ENCODE peak calls at places on chromosomes 13 and 19, in four cellular contexts. F is breast epithelium, Y is foreskin fibroblast, T is ascending aorta. G is an unnamed sample.

GRCh38 chr13:89966524-89966923 is 1381.0 kb upstream of the MIR17HG start:
- DNase-seq in F (no peak), Y (no peak), T (no peak), G (no peak)

GRCh38 chr19:45508931-45509691 is 1.8 kb downstream of the VASP start:
- DNase-seq in F (peak; percentile 83), Y (peak; percentile 67), T (peak; percentile 53), G (no peak)

GRCh38 chr13:28499579-28499978 is 4.7 kb upstream of the FLT1 start:
- DNase-seq in F (no peak), Y (peak; percentile 40), T (no peak), G (no peak)

GRCh38 chr13:49112782-49113525 is 107.2 kb upstream of the MLNR start:
- DNase-seq in F (no peak), Y (no peak), T (no peak), G (no peak)

GRCh38 chr13:40506592-40507446 is 159.6 kb downstream of the FOXO1 start:
- DNase-seq in F (no peak), Y (no peak), T (no peak), G (no peak)

GRCh38 chr13:51726446-51727185 is 77.3 kb downstream of the DHRS12 start:
- DNase-seq in F (no peak), Y (peak; percentile 58), T (no peak), G (peak; percentile 54)

GRCh38 chr19:46860846-46861690 is at the start of gene ARHGAP35:
- DNase-seq in F (no peak), Y (peak; percentile 86), T (no peak), G (no peak)

GRCh38 chr13:96900992-96901391 is 93.3 kb downstream of the OXGR1 start:
- DNase-seq in F (no peak), Y (no peak), T (no peak), G (no peak)

GRCh38 chr13:39656325-39656677 is 839 bp downstream of the COG6 start:
- DNase-seq in F (no peak), Y (no peak), T (no peak), G (no peak)

GRCh38 chr13:113936166-113936565 is 37.7 kb downstream of the C13orf46 start:
- DNase-seq in F (no peak), Y (no peak), T (no peak), G (no peak)

GRCh38 chr19:3316659-3317207 is 49.6 kb upstream of the NFIC start:
- DNase-seq in F (no peak), Y (no peak), T (no peak), G (no peak)

DNA sequence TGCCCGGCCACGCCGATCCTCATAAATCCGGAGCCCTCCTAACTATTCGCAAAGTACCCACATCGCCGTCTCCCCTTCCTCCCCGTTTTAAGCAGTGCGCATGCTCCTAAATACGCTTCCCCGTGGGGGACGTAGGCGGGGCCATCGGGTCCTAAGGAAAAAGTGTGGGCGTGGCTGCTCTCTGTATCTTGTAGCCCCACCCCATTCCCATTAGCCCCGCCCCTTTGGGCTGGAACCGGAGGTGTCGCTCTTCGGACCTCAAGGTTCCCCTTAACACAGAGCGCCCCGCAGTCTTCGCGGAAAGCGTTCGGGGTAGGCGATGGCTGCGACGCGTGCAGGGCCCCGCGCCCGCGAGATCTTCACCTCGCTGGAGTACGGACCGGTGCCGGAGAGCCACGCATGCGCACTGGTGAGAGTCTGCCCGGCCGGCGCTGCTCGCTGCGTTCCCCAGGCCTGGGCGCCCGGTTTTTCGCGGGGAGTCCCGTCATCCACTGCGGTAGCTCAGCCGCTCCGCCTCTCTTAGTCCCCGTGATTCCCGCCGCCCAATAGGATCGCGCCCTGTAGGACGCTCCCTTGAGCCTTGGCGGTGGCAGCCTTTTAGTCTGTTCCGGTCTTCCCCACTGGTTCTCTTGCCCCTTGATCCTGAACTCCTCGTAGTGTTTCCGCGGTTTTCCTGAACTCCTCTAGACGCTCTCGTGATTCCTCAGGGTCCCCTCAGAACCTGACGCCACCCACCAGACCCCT is at the start of gene ALDH16A1:
- DNase-seq in F (peak; percentile 97), Y (peak; percentile 97), T (peak; percentile 89), G (peak; percentile 85)
- TF ChIP-seq CTCF in F (no peak), Y (no peak), T (no peak), G (no peak)

DNA sequence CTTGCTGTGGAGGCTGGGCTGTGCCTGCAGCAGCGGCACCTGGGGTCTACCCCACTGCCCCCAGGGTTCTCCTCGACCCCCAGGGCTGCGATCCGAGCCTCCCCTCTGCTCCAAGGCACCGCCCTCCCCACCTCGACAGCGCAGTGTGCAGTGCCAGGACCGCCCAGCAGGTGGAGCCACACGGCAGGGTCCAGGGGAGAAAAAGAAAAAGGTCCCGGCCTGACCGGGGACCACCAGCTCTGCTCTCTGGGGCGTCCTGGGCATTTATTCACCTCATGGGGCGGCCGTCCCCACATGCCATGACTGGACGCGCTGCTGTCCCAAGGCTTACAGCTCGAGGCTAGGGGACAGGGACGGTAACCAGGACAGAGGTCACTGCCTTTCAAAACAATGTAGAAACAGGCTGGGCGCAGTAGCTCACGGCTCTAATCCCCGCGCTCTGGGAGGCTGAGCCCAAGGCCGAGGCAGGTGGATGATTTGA is 10.6 kb downstream of the REXO1 start:
- DNase-seq in F (no peak), Y (no peak), T (no peak), G (no peak)
- H3K4me3 ChIP-seq in F (peak overlapping the region; percentile 46), Y (no peak overlapping the region), T (no peak overlapping the region), G (no peak overlapping the region)

GRCh38 chr19:48752511-48753365 is at the start of gene FUT1:
- DNase-seq in F (peak; percentile 88), Y (no peak), T (no peak), G (no peak)
- TF ChIP-seq CTCF in F (no peak), Y (no peak), T (no peak), G (no peak)

GRCh38 chr19:55352746-55353145 is 1.8 kb downstream of the COX6B2 start:
- DNase-seq in F (no peak), Y (no peak), T (no peak), G (no peak)

GRCh38 chr19:55355213-55355821 is 798 bp upstream of the COX6B2 start:
- DNase-seq in F (no peak), Y (no peak), T (no peak), G (no peak)

GRCh38 chr19:55353356-55353802 is 1.1 kb downstream of the COX6B2 start:
- DNase-seq in F (no peak), Y (no peak), T (no peak), G (no peak)

GRCh38 chr19:55354698-55355212 is at the start of gene COX6B2:
- DNase-seq in F (no peak), Y (no peak), T (no peak), G (no peak)

GRCh38 chr19:55353803-55354697 is 469 bp downstream of the COX6B2 start:
- DNase-seq in F (peak; percentile 48), Y (peak; percentile 57), T (no peak), G (no peak)
- H3K4me3 ChIP-seq in F (peak overlapping the region; percentile 70), Y (peak overlapping the region; percentile 52), T (peak overlapping the region; percentile 47), G (peak overlapping the region; percentile 59)

GRCh38 chr13:44967656-44968451 is 21.4 kb downstream of the NUFIP1 start:
- DNase-seq in F (no peak), Y (no peak), T (no peak), G (no peak)

GRCh38 chr13:44969858-44970484 is 19.3 kb downstream of the NUFIP1 start:
- DNase-seq in F (no peak), Y (peak; percentile 35), T (no peak), G (no peak)

GRCh38 chr13:44974056-44974798 is 15.0 kb downstream of the NUFIP1 start:
- DNase-seq in F (no peak), Y (peak; percentile 28), T (no peak), G (no peak)

GRCh38 chr13:44972956-44973581 is 16.2 kb downstream of the NUFIP1 start:
- DNase-seq in F (no peak), Y (no peak), T (no peak), G (no peak)

GRCh38 chr13:44971656-44972595 is 17.3 kb downstream of the NUFIP1 start:
- DNase-seq in F (no peak), Y (no peak), T (no peak), G (no peak)
- TF ChIP-seq CTCF in F (no peak), Y (no peak), T (no peak), G (no peak)

DNA sequence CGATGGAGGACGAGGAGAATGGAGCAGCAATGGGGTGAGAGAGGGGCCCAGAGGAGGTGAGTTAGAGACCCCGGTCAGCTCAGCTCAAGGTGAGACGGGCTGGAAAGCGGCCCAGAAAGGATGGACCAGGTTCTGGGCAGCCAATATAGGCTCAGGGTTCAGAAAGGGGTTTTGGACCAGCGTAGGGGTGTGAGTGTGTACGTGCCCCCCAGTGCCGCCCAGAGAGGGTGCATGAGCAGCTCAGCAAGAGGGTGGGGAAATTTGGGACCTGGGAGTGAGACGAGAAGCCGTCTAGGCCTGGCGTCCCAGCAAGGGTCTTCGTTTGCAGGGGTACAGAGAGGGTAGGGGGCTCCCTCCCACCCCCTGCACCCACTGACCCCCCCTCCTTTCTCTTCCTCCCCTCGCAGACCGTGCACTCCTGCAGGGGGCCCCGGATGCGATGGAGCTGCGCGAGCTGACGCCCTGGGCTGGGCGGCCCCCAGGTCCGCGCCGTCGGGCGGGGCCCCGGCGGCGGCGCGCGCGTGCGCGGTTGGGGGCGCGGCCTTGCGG is 12.1 kb downstream of the FUT6 start:
- DNase-seq in F (no peak), Y (no peak), T (no peak), G (no peak)
- H3K4me3 ChIP-seq in F (peak overlapping the region; percentile 78), Y (peak overlapping the region; percentile 79), T (peak overlapping the region; percentile 61), G (peak overlapping the region; percentile 76)

GRCh38 chr19:14786421-14786851 is 8.1 kb upstream of the ADGRE2 start:
- DNase-seq in F (no peak), Y (peak; percentile 2), T (no peak), G (no peak)
- TF ChIP-seq CTCF in F (peak; percentile 67), Y (peak; percentile 60), T (no peak), G (peak; percentile 67)

GRCh38 chr19:36526581-36526980 is 1.5 kb downstream of the ZNF260 start:
- DNase-seq in F (no peak), Y (no peak), T (no peak), G (no peak)
- H3K4me3 ChIP-seq in F (peak overlapping the region; percentile 79), Y (no peak overlapping the region), T (no peak overlapping the region), G (no peak overlapping the region)

DNA sequence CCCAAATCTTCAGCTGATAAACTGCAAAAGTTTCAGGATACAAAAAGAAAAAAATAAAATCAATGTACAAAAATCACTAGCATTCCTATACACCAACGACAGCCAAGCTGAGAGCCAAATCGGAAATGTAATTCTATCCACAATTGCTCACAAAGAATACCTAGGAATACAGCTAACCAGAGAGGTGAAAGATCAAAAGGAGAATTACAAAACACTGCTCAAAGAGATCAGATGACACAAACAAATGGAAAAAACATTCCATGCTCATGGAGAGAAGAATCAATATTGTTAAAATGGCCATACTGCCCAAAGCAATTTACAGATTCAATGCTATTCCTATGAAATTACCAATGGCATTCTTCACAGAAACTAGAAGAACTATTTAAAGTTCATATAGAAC is 29.5 kb downstream of the NLRP11 start:
- DNase-seq in F (no peak), Y (no peak), T (no peak), G (no peak)
- TF ChIP-seq CTCF in F (no peak), Y (no peak), T (no peak), G (no peak)

GRCh38 chr13:23888658-23889597 is at the start of gene MIPEP:
- DNase-seq in F (peak; percentile 90), Y (peak; percentile 95), T (peak; percentile 58), G (peak; percentile 60)

DNA sequence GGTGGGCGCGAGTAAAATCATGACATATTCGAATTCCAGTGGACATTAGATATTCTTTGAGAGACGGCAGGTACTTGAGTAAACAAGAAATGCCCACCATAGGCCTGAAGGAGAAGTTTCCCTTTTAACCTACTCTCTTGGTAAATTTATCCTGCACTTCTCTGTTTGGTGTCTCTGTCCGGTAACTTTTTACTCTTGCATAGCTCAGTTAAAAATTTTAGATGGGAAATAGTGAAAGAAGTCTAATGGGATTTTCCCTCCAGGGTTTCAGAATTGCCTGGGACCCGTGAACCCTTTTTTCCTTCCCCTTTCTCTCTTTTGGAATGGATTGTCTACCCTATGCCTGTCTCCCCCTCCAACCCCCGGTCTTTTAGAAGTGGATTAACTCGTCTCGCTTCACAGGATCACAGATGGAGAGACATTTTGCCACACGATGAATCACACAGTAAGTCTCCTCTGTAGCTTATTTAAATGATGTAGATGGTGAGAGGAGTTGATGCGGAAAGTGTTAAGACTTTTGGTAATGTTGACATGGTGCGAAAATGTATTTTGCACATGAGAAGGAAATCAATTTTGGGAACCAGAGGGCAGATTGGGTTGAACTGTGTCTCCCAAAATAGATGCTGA is 511 bp upstream of the MIPEP start:
- DNase-seq in F (no peak), Y (no peak), T (no peak), G (no peak)
- H3K4me3 ChIP-seq in F (peak overlapping the region; percentile 84), Y (peak overlapping the region; percentile 95), T (peak overlapping the region; percentile 98), G (peak overlapping the region; percentile 89)

G was measured in AG04449.